ENCODE peak calls at places on chromosomes 7 and 10, in ten cellular contexts. E, H, T, G, N, R, V, J, F and U are unnamed samples.

GRCh38 chr10:127452568-127452967 is 96.5 kb upstream of the NPS start:
- DNase-seq in G (no peak), R (no peak), T (no peak), J (no peak), V (no peak), F (no peak), N (no peak), E (no peak), H (no peak), U (no peak)

GRCh38 chr7:128841961-128842673 is 11.9 kb downstream of the FLNC start:
- DNase-seq in R (peak), N (peak), V (peak), G (no peak), J (peak), T (no peak), F (peak), E (no peak), H (peak), U (peak)

GRCh38 chr10:126014309-126014708 is 117.9 kb downstream of the FANK1 start:
- DNase-seq in N (no peak), R (no peak), G (no peak), F (no peak), J (no peak), E (peak), H (peak), T (no peak), V (no peak), U (peak)

GRCh38 chr7:48617988-48618387 is 306.4 kb upstream of the CDC14C start:
- DNase-seq in F (no peak), G (no peak), T (no peak), E (no peak), H (no peak), V (no peak), N (no peak), R (no peak), J (no peak), U (no peak)

GRCh38 chr10:70864940-70865339 is 23.4 kb downstream of the PCBD1 start:
- DNase-seq in R (no peak), J (no peak), T (no peak), V (no peak), N (no peak), F (no peak), G (no peak), H (no peak), E (no peak), U (no peak)

GRCh38 chr7:144256112-144256511 is 8.5 kb downstream of the OR2A7 start:
- DNase-seq in R (no peak), V (no peak), E (no peak), H (peak), F (no peak), G (peak), J (no peak), N (no peak), T (no peak), U (peak)

GRCh38 chr10:124290095-124290795 is 128.5 kb downstream of the OAT start:
- DNase-seq in N (no peak), R (no peak), E (no peak), T (no peak), G (no peak), H (no peak), F (peak), V (no peak), J (no peak), U (peak)

GRCh38 chr7:117785431-117785830 is 87.8 kb downstream of the CTTNBP2 start:
- DNase-seq in V (no peak), G (no peak), F (no peak), R (no peak), E (no peak), T (no peak), N (no peak), H (no peak), J (no peak), U (no peak)

GRCh38 chr7:65820287-65820950 is 52.5 kb upstream of the VKORC1L1 start:
- DNase-seq in F (no peak), R (no peak), E (no peak), N (no peak), H (no peak), V (no peak), J (no peak), T (no peak), G (no peak), U (no peak)

GRCh38 chr7:7944619-7945282 is 23.8 kb upstream of the GLCCI1 start:
- DNase-seq in F (no peak), V (peak), E (no peak), N (peak), G (no peak), R (no peak), J (no peak), T (no peak), H (no peak), U (peak)

GRCh38 chr10:6300106-6300783 is 97.5 kb downstream of the PFKFB3 start:
- DNase-seq in E (peak), H (peak), T (no peak), R (no peak), V (no peak), G (peak), N (peak), J (no peak), F (no peak), U (no peak)

GRCh38 chr7:74284781-74285259 is 4.4 kb upstream of the CLIP2 start:
- DNase-seq in N (no peak), R (no peak), H (no peak), G (no peak), J (no peak), E (no peak), T (no peak), F (no peak), V (no peak), U (no peak)
- H3K27ac ChIP-seq in N (no peak), R (no peak), H (no peak), G (no peak), J (no peak), E (no peak), T (no peak), F (no peak), V (no peak), U (no peak)

DNA sequence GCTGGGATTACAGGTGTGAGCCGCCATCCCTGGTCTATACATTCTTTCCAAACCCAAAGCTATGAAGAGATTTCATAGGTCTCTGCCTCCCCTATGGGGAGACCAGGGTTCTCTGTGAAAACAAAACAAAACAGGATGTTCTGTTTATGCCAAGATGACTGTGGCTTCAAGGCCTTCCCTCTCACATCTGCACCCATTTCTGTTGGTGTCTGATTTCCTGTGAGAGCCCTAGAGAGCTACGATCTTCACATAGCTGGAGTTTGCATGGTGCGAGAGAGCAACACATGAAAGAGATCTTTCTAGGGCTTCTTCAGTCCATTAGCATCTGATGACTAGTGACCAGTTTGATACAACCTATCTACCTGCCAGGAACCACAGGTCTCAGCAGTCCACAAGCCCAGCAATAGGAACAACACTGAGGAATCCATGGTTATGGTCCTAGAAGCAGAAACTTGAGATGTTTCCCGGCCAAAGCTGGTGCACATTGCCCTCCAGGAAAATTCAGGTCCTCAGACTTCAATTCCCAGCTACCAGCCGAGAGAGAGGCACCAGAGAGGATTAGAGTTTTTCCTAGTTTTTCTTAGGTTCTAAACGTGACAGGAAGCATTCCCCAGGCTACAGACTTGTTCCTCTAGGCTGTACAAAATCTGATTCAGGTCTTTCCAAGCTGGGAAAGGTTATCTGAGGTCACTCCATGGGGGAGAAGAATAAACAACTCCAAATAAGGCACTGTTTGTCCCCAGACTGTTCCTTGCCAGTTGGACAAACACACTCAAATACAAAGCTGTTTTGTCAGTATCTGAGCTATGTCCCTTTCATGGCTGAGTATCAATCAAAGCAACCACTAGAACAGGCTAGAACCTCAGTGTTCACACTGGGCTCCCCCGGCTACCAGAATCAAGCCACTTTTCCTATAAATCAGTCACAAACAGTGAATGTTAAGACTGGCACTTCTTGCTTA is 259.7 kb downstream of the CALN1 start:
- DNase-seq in H (no peak), J (no peak), N (no peak), R (no peak), V (no peak), F (no peak), G (no peak), E (no peak), T (no peak), U (no peak)
- H3K27ac ChIP-seq in H (no peak), J (no peak), N (no peak), R (no peak), V (no peak), F (no peak), G (no peak), E (no peak), T (no peak), U (no peak)

DNA sequence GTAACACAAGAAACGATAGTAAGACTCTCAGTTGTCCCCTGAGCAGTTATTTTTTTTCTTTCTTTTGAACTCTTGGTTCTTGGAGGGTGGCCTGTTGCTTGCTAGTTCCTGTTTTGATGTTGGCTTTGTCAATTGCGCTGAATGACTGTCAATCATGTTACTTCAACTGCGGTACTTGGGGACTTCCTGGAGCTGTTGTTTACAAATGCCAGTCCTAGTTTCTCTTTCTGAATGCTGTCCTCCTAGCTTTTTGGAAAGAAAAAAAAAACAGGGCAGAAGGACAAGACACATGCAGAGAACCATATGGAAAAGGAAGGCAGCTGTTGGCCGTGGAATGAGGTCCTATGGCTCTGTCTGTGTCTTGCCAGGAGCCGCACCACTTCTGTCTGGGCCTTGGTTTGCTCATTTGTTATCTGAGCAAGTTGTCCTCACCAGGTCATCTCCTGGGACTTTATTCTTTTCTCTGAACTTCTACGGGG is 7.0 kb upstream of the PDCD4 start:
- DNase-seq in R (no peak), N (peak), E (no peak), T (no peak), J (no peak), V (no peak), G (no peak), F (no peak), H (peak), U (peak)
- H3K27ac ChIP-seq in R (peak), N (peak), E (no peak), T (peak), J (peak), V (peak), G (peak), F (peak), H (peak), U (peak)

GRCh38 chr10:103227416-103227815 is 18.3 kb upstream of the RPEL1 start:
- DNase-seq in H (peak), V (no peak), N (no peak), T (no peak), G (peak), E (no peak), R (no peak), F (no peak), J (no peak), U (no peak)

GRCh38 chr10:103231047-103231551 is 14.6 kb upstream of the RPEL1 start:
- DNase-seq in F (no peak), N (no peak), H (peak), E (peak), T (peak), V (peak), J (no peak), G (peak), R (no peak), U (peak)

GRCh38 chr10:103224133-103224532 is 21.6 kb upstream of the RPEL1 start:
- DNase-seq in H (no peak), E (no peak), R (no peak), T (no peak), F (no peak), G (no peak), J (no peak), V (no peak), N (no peak), U (no peak)

GRCh38 chr10:103226011-103226410 is 19.7 kb upstream of the RPEL1 start:
- DNase-seq in V (no peak), N (no peak), T (no peak), G (no peak), J (no peak), E (no peak), H (peak), R (no peak), F (no peak), U (no peak)
- H3K27ac ChIP-seq in V (peak), N (no peak), T (no peak), G (no peak), J (no peak), E (no peak), H (peak), R (no peak), F (no peak), U (no peak)

DNA sequence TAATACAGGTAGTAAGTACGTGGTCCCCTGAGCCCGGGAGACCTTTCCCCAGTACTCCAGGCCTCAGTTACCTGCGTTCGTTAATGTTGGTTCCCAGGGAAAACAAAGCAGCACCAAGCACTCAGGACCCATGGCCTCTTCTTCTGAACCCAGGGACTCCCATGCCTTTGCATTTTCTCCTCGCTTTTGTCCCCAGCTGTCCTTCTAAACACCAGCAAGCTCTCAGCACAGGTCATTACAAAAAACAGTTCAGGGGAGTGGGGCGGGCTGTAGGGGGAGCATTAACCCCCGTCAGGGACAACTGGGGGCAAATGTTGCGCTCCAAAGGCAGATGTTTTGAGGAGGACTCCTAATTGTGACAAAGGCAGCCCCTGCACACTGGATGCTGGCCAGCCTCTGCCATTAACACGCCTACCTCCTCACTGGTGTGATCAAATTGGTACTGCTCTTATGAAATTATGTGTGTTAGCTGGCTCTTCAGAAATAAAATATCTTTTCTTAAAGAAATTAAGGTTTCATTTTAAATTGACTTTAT is 80.5 kb upstream of the LRGUK start:
- DNase-seq in F (no peak), N (no peak), R (no peak), G (no peak), V (no peak), J (no peak), H (no peak), T (no peak), E (no peak), U (no peak)
- H3K27ac ChIP-seq in F (no peak), N (no peak), R (no peak), G (no peak), V (no peak), J (no peak), H (no peak), T (no peak), E (no peak), U (no peak)

DNA sequence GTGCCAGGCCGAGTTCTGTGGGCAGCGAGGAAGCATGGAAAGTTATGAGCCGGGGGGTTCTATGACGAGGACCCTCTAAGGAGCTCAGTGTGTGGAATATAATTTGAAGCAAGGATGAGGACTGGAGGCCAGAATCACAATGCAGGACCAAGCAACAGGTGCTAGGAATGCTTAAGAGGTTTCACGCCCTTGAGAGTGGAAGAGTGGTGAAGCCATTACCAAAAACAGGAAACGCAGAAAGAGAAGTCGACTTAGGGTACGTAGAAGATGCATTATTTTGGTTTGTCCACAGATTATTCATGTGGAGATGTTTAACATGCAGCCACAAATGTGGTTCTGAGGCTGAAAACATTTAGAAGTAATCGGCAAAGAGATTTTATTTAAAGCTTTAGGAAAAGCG is 78.7 kb downstream of the PIP4K2A start:
- DNase-seq in N (no peak), J (no peak), G (no peak), F (no peak), T (no peak), E (no peak), R (no peak), V (no peak), H (no peak), U (no peak)
- H3K27ac ChIP-seq in N (no peak), J (no peak), G (no peak), F (no peak), T (no peak), E (no peak), R (no peak), V (no peak), H (no peak), U (no peak)

GRCh38 chr10:99941942-99942835 is 67.6 kb downstream of the DNMBP start:
- DNase-seq in V (no peak), E (no peak), H (peak), N (no peak), T (no peak), G (peak), R (no peak), F (no peak), J (no peak), U (no peak)

GRCh38 chr10:99943908-99944307 is 65.8 kb downstream of the DNMBP start:
- DNase-seq in R (no peak), F (no peak), G (no peak), V (no peak), H (no peak), E (no peak), J (no peak), T (no peak), N (no peak), U (no peak)

GRCh38 chr10:99944860-99945259 is 64.9 kb downstream of the DNMBP start:
- DNase-seq in F (no peak), N (no peak), V (no peak), R (no peak), G (no peak), E (no peak), J (no peak), H (no peak), T (no peak), U (no peak)

GRCh38 chr10:99945286-99945685 is 64.5 kb downstream of the DNMBP start:
- DNase-seq in V (peak), H (peak), G (no peak), T (peak), N (no peak), J (no peak), E (peak), F (no peak), R (no peak), U (no peak)
- H3K27ac ChIP-seq in V (peak), H (peak), G (no peak), T (no peak), N (no peak), J (peak), E (no peak), F (no peak), R (no peak), U (no peak)

GRCh38 chr7:149460493-149461330 is at the start of gene ZNF777:
- DNase-seq in J (peak), E (peak), G (peak), H (peak), V (peak), N (peak), F (peak), T (peak), R (peak), U (peak)
- H3K27ac ChIP-seq in J (peak), E (no peak), G (no peak), H (peak), V (peak), N (peak), F (peak), T (peak), R (peak), U (peak)

GRCh38 chr7:123752534-123752933 is 3.7 kb upstream of the WASL start:
- DNase-seq in T (no peak), E (no peak), N (no peak), J (no peak), R (no peak), H (no peak), G (no peak), F (no peak), V (no peak), U (no peak)
- H3K27ac ChIP-seq in T (no peak), E (no peak), N (no peak), J (no peak), R (no peak), H (no peak), G (no peak), F (no peak), V (no peak), U (no peak)